ENCODE peak calls at places on chromosome 14, in six cellular contexts. W is ovary, P is psoas muscle, C is astrocyte of the spinal cord, I is progenitor cell of endocrine pancreas, G is mucosa of descending colon. O is an unnamed sample.

GRCh38 chr14:105294142-105294597 is 6.6 kb downstream of the BRF1 start:
- DNase-seq in W (no peak), C (peak; percentile 65), P (peak; percentile 39), I (no peak), G (no peak), O (no peak)

GRCh38 chr14:52987514-52987913 is 36.7 kb upstream of the FERMT2 start:
- DNase-seq in C (peak; percentile 23), W (no peak), G (no peak), P (no peak), I (no peak), O (no peak)

GRCh38 chr14:76348898-76349297 is 27.0 kb upstream of the ESRRB start:
- DNase-seq in C (peak; percentile 87), W (no peak), P (peak; percentile 69), I (no peak), G (no peak), O (no peak)

GRCh38 chr14:21087294-21088091 is 11.0 kb downstream of the ZNF219 start:
- DNase-seq in C (peak; percentile 97), W (no peak), I (no peak), P (peak; percentile 35), G (no peak), O (peak; percentile 84)

GRCh38 chr14:96705422-96706092 is 91.6 kb upstream of the VRK1 start:
- DNase-seq in C (no peak), G (no peak), P (no peak), W (no peak), I (no peak), O (no peak)

GRCh38 chr14:96160913-96161310 is 43.7 kb upstream of the BDKRB2 start:
- DNase-seq in P (no peak), C (no peak), I (no peak), G (no peak), W (no peak), O (no peak)

GRCh38 chr14:34496007-34496678 is 34.1 kb upstream of the SPTSSA start:
- DNase-seq in I (no peak), G (no peak), W (peak; percentile 77), C (no peak), P (peak; percentile 71), O (no peak)

GRCh38 chr14:75917322-75918251 is 64.2 kb downstream of the TGFB3 start:
- DNase-seq in W (no peak), G (no peak), C (no peak), P (no peak), I (no peak), O (no peak)

GRCh38 chr14:35336171-35337073 is 44.2 kb downstream of the PSMA6 start:
- DNase-seq in W (peak; percentile 98), P (peak; percentile 93), C (peak; percentile 22), I (no peak), G (peak; percentile 93), O (peak; percentile 96)

GRCh38 chr14:58796201-58796600 is 158.4 kb downstream of the DACT1 start:
- DNase-seq in G (no peak), C (no peak), P (no peak), I (no peak), W (no peak), O (no peak)

GRCh38 chr14:100442473-100443260 is 119.5 kb downstream of the SLC25A47 start:
- DNase-seq in W (no peak), C (no peak), P (no peak), G (no peak), I (no peak), O (no peak)

GRCh38 chr14:100424504-100425453 is 101.6 kb downstream of the SLC25A47 start:
- DNase-seq in C (no peak), P (no peak), W (no peak), G (peak; percentile 55), I (no peak), O (no peak)

GRCh38 chr14:72646861-72647528 is 246.9 kb downstream of the DPF3 start:
- DNase-seq in C (peak; percentile 93), W (no peak), P (no peak), I (no peak), G (no peak), O (no peak)

GRCh38 chr14:98984719-98985041 is 287.3 kb downstream of the BCL11B start:
- DNase-seq in W (no peak), I (no peak), C (no peak), P (no peak), G (peak; percentile 46), O (no peak)

GRCh38 chr14:101248840-101249675 is 312.2 kb upstream of the DIO3 start:
- DNase-seq in P (no peak), G (no peak), W (no peak), C (no peak), I (no peak), O (no peak)

GRCh38 chr14:91272341-91273272 is 28.1 kb upstream of the GPR68 start:
- DNase-seq in P (no peak), G (no peak), I (no peak), C (no peak), W (no peak), O (no peak)

GRCh38 chr14:77862154-77862783 is 62.4 kb downstream of the ADCK1 start:
- DNase-seq in G (peak; percentile 81), W (peak; percentile 63), C (peak; percentile 65), I (peak; percentile 89), P (peak; percentile 68), O (peak; percentile 48)
- TF ChIP-seq CTCF in G (peak; percentile 89), W (peak; percentile 19), C (peak; percentile 99), I (peak; percentile 97), P (peak; percentile 95), O (peak; percentile 99)

GRCh38 chr14:93133476-93133875 is 17.8 kb upstream of the ITPK1 start:
- DNase-seq in W (no peak), I (no peak), P (no peak), G (no peak), C (no peak), O (peak; percentile 80)

GRCh38 chr14:93136009-93136408 is 20.3 kb upstream of the ITPK1 start:
- DNase-seq in P (no peak), I (no peak), C (no peak), W (no peak), G (peak; percentile 31), O (no peak)

GRCh38 chr14:93135399-93135798 is 19.7 kb upstream of the ITPK1 start:
- DNase-seq in W (no peak), I (no peak), C (no peak), G (peak; percentile 44), P (no peak), O (no peak)

GRCh38 chr14:93128785-93129459 is 13.2 kb upstream of the ITPK1 start:
- DNase-seq in W (no peak), I (no peak), G (no peak), C (no peak), P (no peak), O (no peak)

DNA sequence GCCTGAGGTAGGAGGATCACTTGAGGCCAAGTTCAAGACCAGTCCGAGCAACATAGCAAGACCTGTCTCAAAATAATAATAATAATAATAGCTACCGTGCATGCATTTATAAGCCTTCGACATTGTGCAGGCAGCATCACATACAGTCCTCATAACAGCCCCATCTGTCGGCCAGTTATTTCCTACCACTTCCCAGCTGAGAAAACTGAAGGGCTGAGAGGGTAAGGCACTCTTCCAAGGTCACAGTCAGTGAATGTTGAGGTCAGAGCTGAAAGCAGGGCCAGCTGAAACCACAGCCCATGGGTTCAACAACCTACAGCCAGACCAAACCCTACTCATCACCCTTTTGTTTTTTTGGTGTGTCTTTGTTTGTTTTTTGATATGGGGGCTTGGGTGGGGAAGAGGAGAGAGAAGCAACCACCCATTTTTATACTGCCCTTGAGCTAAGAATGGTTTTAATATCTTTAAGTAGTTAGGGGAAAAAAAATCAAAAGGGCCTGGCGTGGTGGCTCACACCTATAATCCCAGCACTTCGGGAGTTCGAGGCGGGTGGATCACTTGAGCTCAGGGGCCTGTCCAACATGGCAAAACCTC is 16.8 kb upstream of the ITPK1 start:
- DNase-seq in P (no peak), I (no peak), C (peak; percentile 33), W (no peak), G (no peak), O (no peak)
- TF ChIP-seq CTCF in P (peak; percentile 28), I (peak; percentile 44), C (peak; percentile 67), W (no peak), G (peak; percentile 13), O (peak; percentile 45)

GRCh38 chr14:64198021-64198420 is 96.2 kb downstream of the ESR2 start:
- DNase-seq in C (no peak), W (no peak), P (no peak), I (no peak), G (no peak), O (no peak)

GRCh38 chr14:64196026-64196425 is 98.1 kb downstream of the ESR2 start:
- DNase-seq in P (no peak), I (no peak), W (no peak), C (no peak), G (no peak), O (no peak)

GRCh38 chr14:64200170-64200569 is 94.0 kb downstream of the ESR2 start:
- DNase-seq in W (peak; percentile 76), C (no peak), P (no peak), G (no peak), I (no peak), O (no peak)

GRCh38 chr14:64196668-64197411 is 97.3 kb downstream of the ESR2 start:
- DNase-seq in W (peak; percentile 75), I (peak; percentile 22), C (peak; percentile 52), G (peak; percentile 39), P (no peak), O (no peak)

DNA sequence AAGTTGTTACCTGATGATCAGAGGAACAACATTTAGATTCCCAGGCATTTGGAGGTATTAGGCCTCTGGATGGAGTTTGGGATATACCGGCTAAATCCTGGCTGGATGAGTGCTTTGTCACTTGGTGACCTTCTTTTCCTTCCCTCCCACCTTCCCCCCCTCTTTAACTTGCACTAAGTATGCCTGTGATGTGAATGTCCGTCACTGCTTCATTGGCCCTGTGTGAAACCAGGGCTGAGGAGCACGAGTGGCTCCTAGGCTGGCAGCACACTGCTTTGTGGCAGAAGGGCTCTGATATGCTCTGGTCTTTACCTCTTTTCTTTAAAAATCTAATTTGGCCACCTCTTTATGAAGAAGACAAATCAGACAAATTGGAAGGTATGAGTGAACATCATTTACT is 95.7 kb downstream of the ESR2 start:
- DNase-seq in W (no peak), C (no peak), G (no peak), P (no peak), I (no peak), O (no peak)
- TF ChIP-seq CTCF in W (no peak), C (no peak), G (no peak), P (no peak), I (no peak), O (no peak)

GRCh38 chr14:89986475-89986874 is 30.7 kb downstream of the TDP1 start:
- DNase-seq in G (no peak), I (no peak), C (no peak), W (no peak), P (no peak), O (no peak)

GRCh38 chr14:89990623-89991275 is 35.0 kb downstream of the TDP1 start:
- DNase-seq in P (no peak), W (no peak), C (no peak), G (no peak), I (no peak), O (no peak)

GRCh38 chr14:89992273-89992672 is 36.5 kb downstream of the TDP1 start:
- DNase-seq in G (no peak), I (no peak), W (no peak), P (no peak), C (no peak), O (no peak)

GRCh38 chr14:89990218-89990617 is 34.5 kb downstream of the TDP1 start:
- DNase-seq in P (no peak), C (no peak), G (no peak), W (no peak), I (no peak), O (no peak)

DNA sequence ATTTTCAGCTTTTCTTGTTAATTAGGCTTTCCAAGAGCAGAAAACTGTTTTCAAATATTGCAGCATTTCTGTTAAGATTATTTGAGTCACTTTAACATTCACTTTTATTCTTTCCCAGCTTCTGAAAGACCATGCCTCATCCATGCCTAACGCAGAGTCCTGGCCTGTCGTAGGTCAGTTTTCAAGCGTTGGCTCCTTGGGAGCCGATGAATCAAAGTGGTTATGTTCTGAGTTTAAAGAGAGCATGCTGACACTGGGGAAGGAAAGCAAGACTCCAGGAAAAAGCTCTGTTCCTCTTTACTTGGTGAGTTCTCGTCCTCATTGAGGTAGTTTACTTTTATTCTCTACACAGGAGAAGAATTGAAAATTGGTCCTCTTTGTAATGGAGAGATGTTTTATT is 33.1 kb downstream of the TDP1 start:
- DNase-seq in C (no peak), G (no peak), I (no peak), W (no peak), P (no peak), O (no peak)
- TF ChIP-seq CTCF in C (no peak), G (no peak), I (no peak), W (no peak), P (no peak), O (no peak)

O was measured in bronchial epithelial cell.